ENCODE peak calls at places on chromosomes 12 and 14, in four cellular contexts. Y is stimulated activated CD4-positive, alpha-beta T cell treated with anti-CD3 and anti-CD28 coated beads, Interleukin-1b, Interleukin-23, amount 100 ng/mL, for 1 hour; K is left ventricle myocardium superior; Q is NCI-H146. X is an unnamed sample.

GRCh38 chr14:54322241-54322640 is 74.6 kb upstream of the CDKN3 start:
- DNase-seq in Y (no peak), Q (no peak), K (no peak), X (no peak)

GRCh38 chr14:87503711-87504110 is 489.3 kb downstream of the GALC start:
- DNase-seq in Q (no peak), Y (no peak), K (no peak), X (no peak)

GRCh38 chr14:105315211-105315721 is 718 bp downstream of the PACS2 start:
- DNase-seq in Q (peak), K (peak), Y (no peak), X (no peak)

GRCh38 chr12:53424626-53425514 is 1.2 kb downstream of the AMHR2 start:
- DNase-seq in Q (no peak), Y (no peak), K (no peak), X (no peak)

GRCh38 chr12:78802593-78802992 is 62.0 kb upstream of the SYT1 start:
- DNase-seq in Q (no peak), K (no peak), Y (no peak), X (no peak)

GRCh38 chr14:68888025-68888850 is 90.9 kb downstream of the ACTN1 start:
- DNase-seq in Y (no peak), K (peak), Q (no peak), X (peak)

GRCh38 chr12:89880695-89881350 is 172.2 kb upstream of the ATP2B1 start:
- DNase-seq in Y (no peak), Q (no peak), K (no peak), X (no peak)

GRCh38 chr12:109277255-109277898 is 31.7 kb downstream of the FOXN4 start:
- DNase-seq in Y (no peak), K (no peak), Q (no peak), X (no peak)

GRCh38 chr14:47391105-47391504 is 284.3 kb downstream of the MDGA2 start:
- DNase-seq in K (no peak), Q (no peak), Y (no peak), X (no peak)

GRCh38 chr12:45989857-45990467 is 412 bp downstream of the SCAF11 start:
- DNase-seq in Q (peak), Y (no peak), K (peak), X (peak)

GRCh38 chr12:32135967-32136366 is 29.3 kb downstream of the BICD1 start:
- DNase-seq in K (no peak), Q (no peak), Y (no peak), X (no peak)

GRCh38 chr12:88111074-88111652 is 30.7 kb downstream of the CEP290 start:
- DNase-seq in K (no peak), Q (peak), Y (no peak), X (no peak)

GRCh38 chr12:12327802-12328201 is 22.2 kb downstream of the MANSC1 start:
- DNase-seq in Y (no peak), K (no peak), Q (peak), X (no peak)

GRCh38 chr14:68711551-68712437 is 81.1 kb downstream of the ZFP36L1 start:
- DNase-seq in Q (no peak), K (no peak), Y (no peak), X (no peak)

GRCh38 chr12:115149279-115149678 is 465.3 kb upstream of the TBX3 start:
- DNase-seq in Q (no peak), Y (no peak), K (no peak), X (no peak)

GRCh38 chr12:124507188-124508109 is 60.0 kb downstream of the NCOR2 start:
- DNase-seq in K (peak), Q (no peak), Y (no peak), X (no peak)

GRCh38 chr12:100372846-100373245 is 16.0 kb downstream of the SLC17A8 start:
- DNase-seq in Q (peak), Y (no peak), K (no peak), X (no peak)

GRCh38 chr12:10701226-10701681 is 21.9 kb downstream of the YBX3 start:
- DNase-seq in Q (no peak), Y (no peak), K (no peak), X (no peak)

GRCh38 chr12:127145929-127146789 is 1120.8 kb upstream of the TMEM132C start:
- DNase-seq in Y (peak), K (peak), Q (peak), X (no peak)

GRCh38 chr12:51318846-51319570 is 5.0 kb downstream of the BIN2 start:
- DNase-seq in K (no peak), Y (no peak), Q (no peak), X (no peak)

GRCh38 chr12:26318661-26319068 is 123.3 kb downstream of the SSPN start:
- DNase-seq in Y (no peak), K (peak), Q (no peak), X (no peak)

GRCh38 chr14:63438065-63438757 is 105.0 kb downstream of the PPP2R5E start:
- DNase-seq in Q (peak), Y (no peak), K (peak), X (peak)

GRCh38 chr12:1498199-1498740 is 96.1 kb downstream of the FBXL14 start:
- DNase-seq in Y (no peak), Q (no peak), K (no peak), X (no peak)

X was measured in breast epithelium.